ENCODE peak calls at places on chromosomes 12 and 14, in eight cellular contexts. W is colonic mucosa; O is mammary epithelial cell; C is GM23248; T is CD4-positive, alpha-beta T cell; L is lung; N is psoas muscle; Y is upper lobe of right lung. P is an unnamed sample.

GRCh38 chr12:47737936-47738335 is 12.6 kb upstream of the ENDOU start:
- DNase-seq in C (no peak), N (no peak), W (no peak), Y (no peak), O (no peak), L (no peak), T (no peak), P (no peak)

GRCh38 chr12:87150969-87151662 is 878.1 kb downstream of the C12orf50 start:
- DNase-seq in C (no peak), Y (no peak), O (peak; percentile 58), T (no peak), W (no peak), L (no peak), N (no peak), P (no peak)

GRCh38 chr14:99560403-99560802 is 43.6 kb downstream of the CCDC85C start:
- DNase-seq in Y (no peak), O (no peak), L (no peak), W (no peak), C (no peak), T (no peak), N (no peak), P (no peak)

GRCh38 chr12:79407671-79408622 is 282.8 kb downstream of the PAWR start:
- DNase-seq in T (no peak), N (no peak), L (peak; percentile 38), C (peak; percentile 90), O (peak; percentile 81), W (peak; percentile 78), Y (no peak), P (no peak)

GRCh38 chr12:113852695-113853490 is 113.2 kb downstream of the RBM19 start:
- DNase-seq in T (no peak), W (no peak), C (no peak), L (no peak), Y (no peak), O (no peak), N (no peak), P (peak; percentile 47)

GRCh38 chr12:103851127-103851526 is 10.1 kb upstream of the NT5DC3 start:
- DNase-seq in N (no peak), O (peak; percentile 67), Y (no peak), T (no peak), W (no peak), C (peak; percentile 21), L (no peak), P (no peak)

GRCh38 chr12:49567302-49567610 is 686 bp downstream of the MCRS1 start:
- DNase-seq in C (no peak), N (no peak), W (no peak), O (no peak), Y (no peak), T (no peak), L (no peak), P (no peak)

GRCh38 chr12:630656-631632 is 32.3 kb downstream of the NINJ2 start:
- DNase-seq in N (peak; percentile 81), W (peak; percentile 55), C (no peak), T (peak; percentile 41), L (peak; percentile 85), O (no peak), Y (peak; percentile 91), P (no peak)

GRCh38 chr14:93024493-93024892 is 91.2 kb downstream of the ITPK1 start:
- DNase-seq in W (no peak), C (no peak), O (no peak), N (no peak), T (no peak), L (no peak), Y (no peak), P (no peak)

GRCh38 chr14:99879401-99880295 is 86.4 kb downstream of the EML1 start:
- DNase-seq in N (no peak), W (no peak), O (peak; percentile 28), Y (no peak), T (no peak), C (peak; percentile 93), L (no peak), P (no peak)

GRCh38 chr12:132030367-132031038 is 80.8 kb downstream of the EP400 start:
- DNase-seq in O (no peak), W (no peak), T (no peak), C (peak; percentile 57), L (no peak), N (no peak), Y (no peak), P (peak; percentile 64)

GRCh38 chr12:90543393-90543792 is 411.6 kb downstream of the CCER1 start:
- DNase-seq in L (no peak), C (peak; percentile 6), W (no peak), N (no peak), Y (no peak), T (no peak), O (no peak), P (no peak)

GRCh38 chr12:89234324-89235114 is 117.8 kb downstream of the DUSP6 start:
- DNase-seq in C (peak; percentile 68), W (no peak), L (no peak), Y (no peak), N (no peak), T (no peak), O (peak; percentile 31), P (no peak)

GRCh38 chr14:77124345-77125274 is 17.0 kb downstream of the ZDHHC22 start:
- DNase-seq in N (peak; percentile 77), W (peak; percentile 46), L (no peak), T (peak; percentile 61), O (peak; percentile 8), C (peak; percentile 71), Y (peak; percentile 74), P (no peak)

GRCh38 chr12:46627686-46628085 is 198.1 kb downstream of the SLC38A4 start:
- DNase-seq in Y (no peak), L (no peak), N (no peak), C (no peak), O (peak; percentile 26), T (no peak), W (no peak), P (no peak)

GRCh38 chr12:42237052-42237852 is 796 bp downstream of the YAF2 start:
- DNase-seq in T (peak; percentile 55), N (peak; percentile 90), W (peak; percentile 80), O (peak; percentile 73), L (peak; percentile 78), C (peak; percentile 92), Y (peak; percentile 92), P (peak; percentile 34)

GRCh38 chr14:80202888-80203562 is 8.3 kb downstream of the DIO2 start:
- DNase-seq in L (no peak), N (peak; percentile 43), W (peak; percentile 39), C (no peak), T (no peak), O (no peak), Y (no peak), P (no peak)

GRCh38 chr14:50237448-50237847 is 6.1 kb upstream of the SOS2 start:
- DNase-seq in C (no peak), O (no peak), Y (no peak), T (no peak), N (no peak), W (no peak), L (no peak), P (no peak)

GRCh38 chr12:6228535-6229223 is 28.5 kb downstream of the CD9 start:
- DNase-seq in L (no peak), W (peak; percentile 75), T (no peak), C (peak; percentile 38), Y (no peak), N (peak; percentile 68), O (no peak), P (no peak)

GRCh38 chr12:72057330-72057911 is 118.8 kb downstream of the TPH2 start:
- DNase-seq in T (no peak), C (no peak), L (no peak), O (peak; percentile 78), N (no peak), W (no peak), Y (no peak), P (no peak)

GRCh38 chr12:123160801-123161487 is 10.1 kb upstream of the PITPNM2 start:
- DNase-seq in N (no peak), W (no peak), L (no peak), C (peak; percentile 34), O (no peak), T (no peak), Y (no peak), P (no peak)

GRCh38 chr14:85310491-85311272 is 219.3 kb upstream of the FLRT2 start:
- DNase-seq in C (no peak), T (no peak), L (no peak), Y (no peak), N (no peak), O (no peak), W (no peak), P (no peak)

GRCh38 chr14:89302396-89302950 is 114.6 kb downstream of the FOXN3 start:
- DNase-seq in T (no peak), W (no peak), Y (no peak), O (no peak), C (no peak), N (no peak), L (no peak), P (no peak)

GRCh38 chr14:65156568-65157366 is 54.5 kb upstream of the MAX start:
- DNase-seq in W (no peak), N (peak; percentile 71), O (peak; percentile 38), L (peak; percentile 58), C (peak; percentile 86), T (no peak), Y (peak; percentile 72), P (no peak)

GRCh38 chr12:56723889-56724659 is 1.0 kb downstream of the NACA start:
- DNase-seq in O (peak; percentile 75), T (no peak), L (peak; percentile 37), W (peak; percentile 67), N (peak; percentile 81), Y (peak; percentile 51), C (peak; percentile 95), P (no peak)

GRCh38 chr12:2794736-2795289 is at the start of gene FKBP4:
- DNase-seq in C (peak; percentile 97), L (peak; percentile 89), T (peak; percentile 80), O (peak; percentile 84), W (peak; percentile 96), Y (peak; percentile 95), N (peak; percentile 93), P (peak; percentile 92)
- H3K27ac ChIP-seq in C (peak within 1 kb of the TSS; percentile 8), L (peak within 1 kb of the TSS; percentile 88), T (peak within 1 kb of the TSS; percentile 64), O (peak within 1 kb of the TSS; percentile 26), W (peak within 1 kb of the TSS; percentile 66), Y (peak within 1 kb of the TSS; percentile 51), N (peak within 1 kb of the TSS; percentile 92), P (peak within 1 kb of the TSS; percentile 98)

DNA sequence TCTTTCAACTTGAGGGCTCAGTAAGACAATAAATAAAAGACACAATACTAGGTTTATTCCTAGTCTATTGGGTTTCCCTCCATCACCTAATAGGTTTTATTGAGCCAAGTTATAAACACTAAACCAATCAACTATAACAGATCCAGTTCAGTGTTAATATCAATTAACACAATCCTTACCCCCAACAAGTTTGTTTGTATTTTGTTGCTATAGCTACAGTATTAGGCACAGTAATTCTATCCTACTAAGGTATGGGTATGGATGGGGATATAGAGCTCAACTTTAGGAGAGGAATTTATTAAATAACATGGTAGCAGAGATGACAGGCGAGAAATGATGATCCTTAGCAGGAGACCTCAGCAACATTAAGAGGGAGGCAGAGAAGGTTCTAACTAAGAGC is 13.3 kb downstream of the PPP4R3A start:
- DNase-seq in W (no peak), O (no peak), L (no peak), T (no peak), Y (no peak), C (no peak), N (no peak), P (no peak)
- H3K27ac ChIP-seq in W (no peak overlapping the region), O (peak overlapping the region; percentile 25), L (no peak overlapping the region), T (no peak overlapping the region), Y (no peak overlapping the region), C (no peak overlapping the region), N (no peak overlapping the region), P (no peak overlapping the region)

GRCh38 chr12:77830952-77831351 is 258 bp downstream of the NAV3 start:
- DNase-seq in N (no peak), T (no peak), Y (no peak), C (peak; percentile 11), W (no peak), L (no peak), O (no peak), P (no peak)
- H3K27ac ChIP-seq in N (no peak overlapping the region), T (no peak overlapping the region), Y (no peak overlapping the region), C (no peak overlapping the region), W (no peak overlapping the region), L (no peak overlapping the region), O (no peak overlapping the region), P (no peak overlapping the region)

GRCh38 chr12:15701721-15702156 is 87.4 kb downstream of the EPS8 start:
- DNase-seq in O (peak; percentile 65), L (no peak), W (no peak), C (peak; percentile 80), T (no peak), Y (no peak), N (no peak), P (no peak)
- H3K27ac ChIP-seq in O (peak overlapping the region; percentile 85), L (peak overlapping the region; percentile 60), W (peak overlapping the region; percentile 56), C (peak overlapping the region; percentile 72), T (no peak overlapping the region), Y (peak overlapping the region; percentile 63), N (no peak overlapping the region), P (peak overlapping the region; percentile 63)